ENCODE peak calls at places on chromosomes 4 and X, in four cellular contexts. B is H1, J is GM04504, C is EL. I is an unnamed sample.

GRCh38 chrX:42869011-42869410 is 91.0 kb upstream of the PPP1R2C start:
- DNase-seq in C (no peak), J (no peak), B (no peak), I (no peak)

GRCh38 chrX:46220822-46221221 is 324.4 kb downstream of the ZNF674 start:
- DNase-seq in C (no peak), B (no peak), J (no peak), I (no peak)

GRCh38 chr4:38723726-38724506 is 58.9 kb downstream of the TLR10 start:
- DNase-seq in B (no peak), J (no peak), C (peak; percentile 32), I (no peak)

GRCh38 chr4:79141530-79141929 is 184.3 kb downstream of the NAA11 start:
- DNase-seq in J (peak; percentile 1), C (peak; percentile 1), B (peak; percentile 46), I (no peak)

GRCh38 chrX:33840176-33840575 is 291.9 kb downstream of the FAM47A start:
- DNase-seq in B (no peak), J (no peak), C (no peak), I (no peak)

GRCh38 chrX:13652256-13653021 is 502 bp upstream of the TCEANC start:
- DNase-seq in C (peak; percentile 85), J (peak; percentile 89), B (no peak), I (peak; percentile 77)

GRCh38 chrX:130110379-130111219 is at the start of gene ELF4:
- DNase-seq in B (no peak), C (peak; percentile 66), J (no peak), I (no peak)

GRCh38 chr4:89438102-89438831 is 130.7 kb upstream of the GPRIN3 start:
- DNase-seq in J (no peak), B (peak; percentile 78), C (peak; percentile 41), I (no peak)

GRCh38 chrX:136468391-136469103 is 19.2 kb upstream of the BRS3 start:
- DNase-seq in J (no peak), B (no peak), C (no peak), I (no peak)

GRCh38 chrX:9859711-9860555 is 73.7 kb downstream of the SHROOM2 start:
- DNase-seq in B (no peak), C (peak; percentile 56), J (no peak), I (peak; percentile 40)

GRCh38 chr4:154329939-154330338 is 161.7 kb downstream of the DCHS2 start:
- DNase-seq in B (no peak), C (no peak), J (peak; percentile 43), I (no peak)

GRCh38 chr4:86498560-86499166 is 95.5 kb upstream of the PTPN13 start:
- DNase-seq in C (peak; percentile 69), B (no peak), J (no peak), I (no peak)

GRCh38 chrX:39336709-39337294 is 535.5 kb downstream of the MID1IP1 start:
- DNase-seq in J (no peak), C (no peak), B (no peak), I (no peak)

I was measured in AG04449.